ENCODE peak calls at places on chromosomes 16 and 17, in four cellular contexts. One of them, this sample, is unnamed.

GRCh38 chr16:26111900-26112299 is 420.1 kb downstream of the HS3ST4 start:
- DNase-seq in caudate nucleus: no peak
- DNase-seq in spleen: no peak
- DNase-seq in nephron progenitor cell: no peak
- DNase-seq in this sample: no peak

GRCh38 chr17:47703671-47704070 is 9.7 kb downstream of the TBKBP1 start:
- DNase-seq in caudate nucleus: no peak
- DNase-seq in spleen: no peak
- DNase-seq in nephron progenitor cell: no peak
- DNase-seq in this sample: no peak

GRCh38 chr16:6125483-6126259 is 1028.1 kb upstream of the EEF2KMT start:
- DNase-seq in caudate nucleus: no peak
- DNase-seq in spleen: no peak
- DNase-seq in nephron progenitor cell: no peak
- DNase-seq in this sample: no peak

GRCh38 chr17:48542956-48543853 is 1.7 kb downstream of the HOXB2 start:
- DNase-seq in caudate nucleus: no peak
- DNase-seq in spleen: no peak
- DNase-seq in nephron progenitor cell: no peak
- DNase-seq in this sample: peak; percentile 85

GRCh38 chr17:50806141-50806643 is 29.2 kb upstream of the WFIKKN2 start:
- DNase-seq in caudate nucleus: no peak
- DNase-seq in spleen: no peak
- DNase-seq in nephron progenitor cell: no peak
- DNase-seq in this sample: no peak

GRCh38 chr16:12613131-12613991 is 190.3 kb downstream of the CPPED1 start:
- DNase-seq in caudate nucleus: no peak
- DNase-seq in spleen: no peak
- DNase-seq in nephron progenitor cell: no peak
- DNase-seq in this sample: no peak

GRCh38 chr16:29961479-29962343 is at the start of gene TMEM219:
- DNase-seq in caudate nucleus: peak; percentile 80
- DNase-seq in spleen: peak; percentile 97
- DNase-seq in nephron progenitor cell: peak; percentile 93
- DNase-seq in this sample: peak; percentile 98

GRCh38 chr17:61410100-61410551 is 10.5 kb downstream of the TBX2 start:
- DNase-seq in caudate nucleus: no peak
- DNase-seq in spleen: peak; percentile 66
- DNase-seq in nephron progenitor cell: no peak
- DNase-seq in this sample: no peak

GRCh38 chr16:88921603-88921995 is 55.1 kb upstream of the PABPN1L start:
- DNase-seq in caudate nucleus: no peak
- DNase-seq in spleen: no peak
- DNase-seq in nephron progenitor cell: no peak
- DNase-seq in this sample: no peak

GRCh38 chr17:56648814-56649213 is 55.3 kb downstream of the NOG start:
- DNase-seq in caudate nucleus: no peak
- DNase-seq in spleen: no peak
- DNase-seq in nephron progenitor cell: no peak
- DNase-seq in this sample: no peak

This sample was measured in retina.